ENCODE peak calls at places on chromosome 13, in eight cellular contexts. U is colonic mucosa; M is fibroblast of lung; B is GM23248; I is A549; G is sigmoid colon; L is PC-3; R is CD4-positive, alpha-beta T cell. S is an unnamed sample.

GRCh38 chr13:49348748-49349147 is 95.1 kb downstream of the CAB39L start:
- DNase-seq in U (no peak), M (no peak), B (no peak), I (no peak), G (no peak), L (no peak), R (no peak), S (no peak)

GRCh38 chr13:30301827-30302226 is 5.5 kb downstream of the KATNAL1 start:
- DNase-seq in U (no peak), M (no peak), B (peak; percentile 42), I (no peak), G (no peak), L (no peak), R (no peak), S (no peak)

GRCh38 chr13:20351279-20352022 is 119.3 kb upstream of the GJB6 start:
- DNase-seq in U (no peak), M (peak; percentile 56), B (peak; percentile 78), I (no peak), G (no peak), L (peak; percentile 90), R (no peak), S (no peak)

GRCh38 chr13:43433691-43434121 is 353.1 kb downstream of the ENOX1 start:
- DNase-seq in U (no peak), M (peak; percentile 13), B (peak; percentile 18), I (no peak), G (no peak), L (peak; percentile 33), R (no peak), S (no peak)

GRCh38 chr13:29817604-29818378 is 32.6 kb downstream of the UBL3 start:
- DNase-seq in U (no peak), M (no peak), B (peak; percentile 56), I (no peak), G (no peak), L (no peak), R (no peak), S (no peak)

GRCh38 chr13:94550030-94550738 is 45.8 kb downstream of the TGDS start:
- DNase-seq in U (no peak), M (peak; percentile 62), B (peak; percentile 80), I (no peak), G (no peak), L (peak; percentile 35), R (no peak), S (no peak)

GRCh38 chr13:32370805-32371204 is 55.5 kb downstream of the BRCA2 start:
- DNase-seq in U (no peak), M (no peak), B (no peak), I (no peak), G (no peak), L (no peak), R (no peak), S (no peak)

GRCh38 chr13:112532837-112533745 is 54.9 kb downstream of the TUBGCP3 start:
- DNase-seq in U (no peak), M (no peak), B (no peak), I (no peak), G (no peak), L (no peak), R (no peak), S (no peak)

GRCh38 chr13:113652404-113653263 is 5.4 kb downstream of the ATP4B start:
- DNase-seq in U (no peak), M (no peak), B (no peak), I (no peak), G (no peak), L (no peak), R (no peak), S (peak; percentile 41)

GRCh38 chr13:98406971-98407370 is 169.9 kb downstream of the STK24 start:
- DNase-seq in U (no peak), M (no peak), B (no peak), I (no peak), G (no peak), L (no peak), R (no peak), S (no peak)
- H3K27ac ChIP-seq in U (no peak overlapping the region), M (no peak overlapping the region), B (no peak overlapping the region), I (no peak overlapping the region), G (no peak overlapping the region), L (no peak overlapping the region), R (no peak overlapping the region), S (no peak overlapping the region)

DNA sequence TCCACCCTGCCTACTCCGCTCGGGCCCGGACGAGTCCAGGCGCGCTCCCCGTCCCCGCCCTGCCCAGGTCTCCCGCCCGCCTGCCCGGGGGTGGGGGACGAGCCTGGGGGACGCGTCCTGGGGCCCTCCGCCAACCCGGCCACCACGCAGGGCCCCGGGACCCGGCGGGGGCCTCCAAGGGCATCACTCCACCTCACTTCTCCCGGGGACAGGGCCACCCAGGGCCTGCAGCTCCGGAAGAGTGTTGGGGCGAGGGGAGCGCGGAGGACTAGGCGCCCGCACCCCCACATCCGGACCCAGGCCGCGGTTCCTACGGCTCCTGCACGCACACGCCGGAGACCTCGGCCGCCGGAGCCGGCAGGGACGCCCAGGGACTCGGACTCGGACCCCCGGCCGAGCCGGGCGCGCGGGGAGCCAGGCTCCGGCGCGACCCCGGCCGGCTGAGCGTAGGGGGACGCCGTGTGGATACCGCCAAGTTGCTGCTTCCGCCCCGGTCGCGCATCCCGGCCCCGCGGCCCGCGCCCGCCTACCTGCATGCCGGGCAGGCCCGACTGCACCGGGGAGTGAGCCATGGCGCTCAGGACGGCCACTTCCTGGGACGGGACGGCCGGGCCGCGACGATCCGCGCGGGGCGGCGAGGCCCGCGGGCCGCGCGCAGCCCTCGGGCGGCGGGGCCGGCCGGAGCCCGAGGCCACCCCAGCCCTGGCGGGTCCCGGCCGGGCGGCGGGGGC is 527 bp downstream of the STK24 start:
- DNase-seq in U (peak; percentile 67), M (no peak), B (peak; percentile 67), I (peak; percentile 12), G (peak; percentile 82), L (no peak), R (peak; percentile 41), S (peak; percentile 66)
- H3K27ac ChIP-seq in U (peak overlapping the region; percentile 93), M (peak overlapping the region; percentile 83), B (peak overlapping the region; percentile 79), I (peak overlapping the region; percentile 100), G (peak overlapping the region; percentile 100), L (no peak overlapping the region), R (peak overlapping the region; percentile 82), S (peak overlapping the region; percentile 94)

GRCh38 chr13:40189885-40190655 is 476.4 kb downstream of the FOXO1 start:
- DNase-seq in U (no peak), M (peak; percentile 24), B (peak; percentile 52), I (no peak), G (peak; percentile 73), L (no peak), R (no peak), S (no peak)

GRCh38 chr13:40191186-40191980 is 475.1 kb downstream of the FOXO1 start:
- DNase-seq in U (no peak), M (peak; percentile 15), B (peak; percentile 40), I (no peak), G (no peak), L (no peak), R (no peak), S (no peak)

GRCh38 chr13:40192516-40193257 is 473.8 kb downstream of the FOXO1 start:
- DNase-seq in U (no peak), M (no peak), B (peak; percentile 66), I (no peak), G (no peak), L (no peak), R (no peak), S (no peak)

GRCh38 chr13:40189426-40189825 is 477.0 kb downstream of the FOXO1 start:
- DNase-seq in U (no peak), M (no peak), B (no peak), I (no peak), G (no peak), L (no peak), R (no peak), S (no peak)

DNA sequence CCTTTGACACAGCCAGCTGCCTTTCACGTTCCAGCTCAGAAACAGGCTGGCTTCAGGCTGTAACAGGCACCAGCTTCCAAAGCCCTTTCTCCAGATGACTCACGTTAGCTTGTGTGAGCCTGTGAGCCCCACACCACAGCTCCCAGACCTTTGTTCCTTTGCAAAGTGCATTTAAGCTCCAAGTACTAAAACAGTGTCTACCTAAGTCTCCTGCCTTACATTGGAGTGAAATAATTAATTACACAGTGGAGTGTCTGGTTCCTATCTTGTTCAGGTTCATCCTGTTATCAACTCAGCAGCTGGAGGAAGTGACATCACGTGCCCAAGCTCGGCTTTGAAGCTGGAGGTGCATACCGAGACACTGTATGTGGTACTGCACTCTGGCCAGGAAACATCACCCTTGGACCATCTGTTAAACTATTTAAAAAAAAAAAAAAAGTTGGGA is 475.8 kb downstream of the FOXO1 start:
- DNase-seq in U (no peak), M (peak; percentile 88), B (peak; percentile 87), I (no peak), G (peak; percentile 74), L (peak; percentile 33), R (peak; percentile 62), S (no peak)
- H3K27ac ChIP-seq in U (peak overlapping the region; percentile 43), M (no peak overlapping the region), B (peak overlapping the region; percentile 34), I (peak overlapping the region; percentile 9), G (peak overlapping the region; percentile 69), L (no peak overlapping the region), R (peak overlapping the region; percentile 60), S (peak overlapping the region; percentile 4)

GRCh38 chr13:27273658-27274425 is 3.2 kb downstream of the RASL11A start:
- DNase-seq in U (no peak), M (peak; percentile 83), B (no peak), I (no peak), G (no peak), L (no peak), R (no peak), S (no peak)

GRCh38 chr13:27270594-27271520 is at the start of gene RASL11A:
- DNase-seq in U (peak; percentile 90), M (peak; percentile 94), B (peak; percentile 92), I (peak; percentile 80), G (peak; percentile 95), L (peak; percentile 87), R (peak; percentile 54), S (peak; percentile 92)

GRCh38 chr13:27269114-27269665 is 1.4 kb upstream of the RASL11A start:
- DNase-seq in U (no peak), M (no peak), B (peak; percentile 40), I (no peak), G (no peak), L (no peak), R (no peak), S (no peak)

GRCh38 chr13:27274631-27275030 is 4.0 kb downstream of the RASL11A start:
- DNase-seq in U (no peak), M (no peak), B (no peak), I (no peak), G (no peak), L (no peak), R (no peak), S (no peak)

GRCh38 chr13:27271572-27272096 is 1.0 kb downstream of the RASL11A start:
- DNase-seq in U (no peak), M (no peak), B (no peak), I (no peak), G (no peak), L (no peak), R (no peak), S (no peak)
- H3K27ac ChIP-seq in U (peak overlapping the region; percentile 97), M (peak overlapping the region; percentile 77), B (no peak overlapping the region), I (no peak overlapping the region), G (peak overlapping the region; percentile 92), L (peak overlapping the region; percentile 37), R (no peak overlapping the region), S (peak overlapping the region; percentile 54)

GRCh38 chr13:106691861-106692260 is 123.9 kb upstream of the ARGLU1 start:
- DNase-seq in U (no peak), M (no peak), B (no peak), I (no peak), G (no peak), L (no peak), R (no peak), S (no peak)
- H3K27ac ChIP-seq in U (no peak overlapping the region), M (no peak overlapping the region), B (no peak overlapping the region), I (no peak overlapping the region), G (no peak overlapping the region), L (no peak overlapping the region), R (no peak overlapping the region), S (no peak overlapping the region)